ENCODE peak calls at places on chromosome 2, in eight cellular contexts. W is RKO, G is GM23248, Q is MCF 10A, O is right atrium auricular region, C is RWPE1, Y is occipital lobe, A is NCI-H1092. B is an unnamed sample.

GRCh38 chr2:173652731-173653426 is 298.2 kb downstream of the CDCA7 start:
- DNase-seq in W (peak), G (peak), Q (peak), O (no peak), C (peak), Y (no peak), A (no peak), B (no peak)

GRCh38 chr2:46706264-46706983 is 209.2 kb downstream of the MCFD2 start:
- DNase-seq in W (no peak), G (peak), Q (no peak), O (no peak), C (no peak), Y (no peak), A (no peak), B (no peak)

GRCh38 chr2:545711-546650 is 131.2 kb downstream of the TMEM18 start:
- DNase-seq in W (no peak), G (no peak), Q (no peak), O (no peak), C (no peak), Y (no peak), A (no peak), B (no peak)

GRCh38 chr2:239175181-239175580 is 225.6 kb downstream of the HDAC4 start:
- DNase-seq in W (no peak), G (no peak), Q (no peak), O (no peak), C (no peak), Y (no peak), A (no peak), B (no peak)

GRCh38 chr2:168573128-168573903 is 117.2 kb downstream of the CERS6 start:
- DNase-seq in W (no peak), G (peak), Q (peak), O (no peak), C (peak), Y (no peak), A (no peak), B (no peak)

GRCh38 chr2:55136138-55136541 is 85.9 kb upstream of the RTN4 start:
- DNase-seq in W (no peak), G (no peak), Q (no peak), O (no peak), C (no peak), Y (no peak), A (no peak), B (no peak)

GRCh38 chr2:217870528-217871011 is 132.2 kb downstream of the TNS1 start:
- DNase-seq in W (no peak), G (no peak), Q (no peak), O (no peak), C (no peak), Y (no peak), A (no peak), B (no peak)

GRCh38 chr2:46719499-46719898 is 196.1 kb downstream of the MCFD2 start:
- DNase-seq in W (no peak), G (peak), Q (peak), O (no peak), C (peak), Y (no peak), A (no peak), B (no peak)

GRCh38 chr2:220646424-220646823 is 925.7 kb downstream of the EPHA4 start:
- DNase-seq in W (no peak), G (no peak), Q (no peak), O (no peak), C (no peak), Y (no peak), A (no peak), B (no peak)

GRCh38 chr2:120901213-120901612 is 165.5 kb downstream of the GLI2 start:
- DNase-seq in W (no peak), G (no peak), Q (no peak), O (no peak), C (no peak), Y (no peak), A (no peak), B (no peak)

GRCh38 chr2:231674587-231675334 is 33.6 kb upstream of the PTMA start:
- DNase-seq in W (peak), G (peak), Q (peak), O (peak), C (peak), Y (peak), A (no peak), B (peak)

GRCh38 chr2:138531913-138532312 is 30.3 kb downstream of the SPOPL start:
- DNase-seq in W (no peak), G (peak), Q (no peak), O (no peak), C (no peak), Y (no peak), A (no peak), B (no peak)

B was measured in germinal center.